ENCODE peak calls at places on chromosomes 12 and 14, in six cellular contexts. One of them, this sample, is unnamed.

GRCh38 chr12:6165418-6165817 is 34.8 kb upstream of the CD9 start:
- DNase-seq in HFFc6: peak; percentile 66
- DNase-seq in cardiac muscle cell: no peak
- DNase-seq in NB4: no peak
- DNase-seq in ovary: no peak
- DNase-seq in body of pancreas: no peak
- DNase-seq in this sample: no peak

GRCh38 chr12:16281157-16281556 is 3.7 kb upstream of the SLC15A5 start:
- DNase-seq in HFFc6: peak; percentile 0
- DNase-seq in cardiac muscle cell: peak; percentile 89
- DNase-seq in NB4: no peak
- DNase-seq in ovary: no peak
- DNase-seq in body of pancreas: no peak
- DNase-seq in this sample: no peak

GRCh38 chr12:19412844-19413243 is 26.4 kb upstream of the AEBP2 start:
- DNase-seq in HFFc6: no peak
- DNase-seq in cardiac muscle cell: no peak
- DNase-seq in NB4: no peak
- DNase-seq in ovary: no peak
- DNase-seq in body of pancreas: no peak
- DNase-seq in this sample: no peak

GRCh38 chr12:68971404-68971803 is 38.4 kb upstream of the CPM start:
- DNase-seq in HFFc6: peak; percentile 71
- DNase-seq in cardiac muscle cell: peak; percentile 52
- DNase-seq in NB4: no peak
- DNase-seq in ovary: no peak
- DNase-seq in body of pancreas: no peak
- DNase-seq in this sample: no peak

GRCh38 chr12:122951406-122951805 is 14.9 kb downstream of the ABCB9 start:
- DNase-seq in HFFc6: peak; percentile 52
- DNase-seq in cardiac muscle cell: no peak
- DNase-seq in NB4: peak; percentile 53
- DNase-seq in ovary: no peak
- DNase-seq in body of pancreas: no peak
- DNase-seq in this sample: no peak

GRCh38 chr12:3076730-3077571 is at the start of gene TSPAN9:
- DNase-seq in HFFc6: peak; percentile 55
- DNase-seq in cardiac muscle cell: peak; percentile 73
- DNase-seq in NB4: peak; percentile 30
- DNase-seq in ovary: peak; percentile 83
- DNase-seq in body of pancreas: peak; percentile 91
- DNase-seq in this sample: peak; percentile 87

GRCh38 chr12:114649585-114649984 is 34.4 kb downstream of the TBX3 start:
- DNase-seq in HFFc6: no peak
- DNase-seq in cardiac muscle cell: no peak
- DNase-seq in NB4: no peak
- DNase-seq in ovary: no peak
- DNase-seq in body of pancreas: no peak
- DNase-seq in this sample: no peak

GRCh38 chr12:127770123-127770522 is 496.8 kb upstream of the TMEM132C start:
- DNase-seq in HFFc6: no peak
- DNase-seq in cardiac muscle cell: no peak
- DNase-seq in NB4: peak; percentile 11
- DNase-seq in ovary: no peak
- DNase-seq in body of pancreas: no peak
- DNase-seq in this sample: no peak

GRCh38 chr12:58388261-58388660 is 446.9 kb downstream of the ATP23 start:
- DNase-seq in HFFc6: no peak
- DNase-seq in cardiac muscle cell: no peak
- DNase-seq in NB4: no peak
- DNase-seq in ovary: no peak
- DNase-seq in body of pancreas: no peak
- DNase-seq in this sample: no peak

GRCh38 chr14:60294670-60295069 is 45.6 kb downstream of the PPM1A start:
- DNase-seq in HFFc6: no peak
- DNase-seq in cardiac muscle cell: no peak
- DNase-seq in NB4: no peak
- DNase-seq in ovary: no peak
- DNase-seq in body of pancreas: no peak
- DNase-seq in this sample: no peak

GRCh38 chr12:117685115-117685926 is 283.5 kb downstream of the KSR2 start:
- DNase-seq in HFFc6: peak; percentile 79
- DNase-seq in cardiac muscle cell: peak; percentile 4
- DNase-seq in NB4: peak; percentile 36
- DNase-seq in ovary: no peak
- DNase-seq in body of pancreas: peak; percentile 80
- DNase-seq in this sample: no peak

GRCh38 chr12:52398176-52398575 is 8.0 kb downstream of the KRT82 start:
- DNase-seq in HFFc6: no peak
- DNase-seq in cardiac muscle cell: peak; percentile 17
- DNase-seq in NB4: no peak
- DNase-seq in ovary: no peak
- DNase-seq in body of pancreas: no peak
- DNase-seq in this sample: no peak

GRCh38 chr12:52392465-52393007 is 7.1 kb upstream of the KRT84 start:
- DNase-seq in HFFc6: no peak
- DNase-seq in cardiac muscle cell: no peak
- DNase-seq in NB4: no peak
- DNase-seq in ovary: no peak
- DNase-seq in body of pancreas: no peak
- DNase-seq in this sample: no peak

GRCh38 chr12:52396656-52397055 is 9.5 kb downstream of the KRT82 start:
- DNase-seq in HFFc6: no peak
- DNase-seq in cardiac muscle cell: no peak
- DNase-seq in NB4: no peak
- DNase-seq in ovary: no peak
- DNase-seq in body of pancreas: no peak
- DNase-seq in this sample: no peak

GRCh38 chr12:52394836-52395405 is 9.5 kb upstream of the KRT84 start:
- DNase-seq in HFFc6: no peak
- DNase-seq in cardiac muscle cell: no peak
- DNase-seq in NB4: no peak
- DNase-seq in ovary: no peak
- DNase-seq in body of pancreas: no peak
- DNase-seq in this sample: no peak

GRCh38 chr12:52395761-52396434 is 10.2 kb downstream of the KRT82 start:
- DNase-seq in HFFc6: no peak
- DNase-seq in cardiac muscle cell: peak; percentile 75
- DNase-seq in NB4: no peak
- DNase-seq in ovary: no peak
- DNase-seq in body of pancreas: peak; percentile 39
- DNase-seq in this sample: no peak
- TF ChIP-seq CTCF in HFFc6: peak; percentile 70
- TF ChIP-seq CTCF in cardiac muscle cell: peak; percentile 37
- TF ChIP-seq CTCF in NB4: peak; percentile 37
- TF ChIP-seq CTCF in ovary: no peak
- TF ChIP-seq CTCF in body of pancreas: peak; percentile 20
- TF ChIP-seq CTCF in this sample: no peak

DNA sequence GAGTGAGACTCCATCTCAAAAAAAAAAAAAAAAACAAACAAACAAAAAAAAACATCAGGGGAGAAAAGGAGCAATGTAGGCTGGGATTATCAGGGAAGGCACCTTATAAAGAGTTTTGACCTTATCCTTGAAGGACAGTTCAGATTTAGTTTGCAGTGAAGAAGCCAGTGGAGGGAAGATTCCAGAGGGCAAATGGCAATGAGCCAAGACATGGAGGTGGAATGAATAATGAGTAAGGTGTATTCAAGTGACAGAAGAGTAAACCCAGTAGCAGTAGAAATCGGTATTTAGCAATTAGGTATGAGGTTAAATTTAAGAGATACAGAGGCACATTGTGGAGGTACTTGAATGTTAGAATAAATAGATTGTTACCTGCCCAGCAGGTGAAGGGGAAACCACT is 2.2 kb upstream of the DUSP16 start:
- DNase-seq in HFFc6: no peak
- DNase-seq in cardiac muscle cell: no peak
- DNase-seq in NB4: no peak
- DNase-seq in ovary: no peak
- DNase-seq in body of pancreas: no peak
- DNase-seq in this sample: no peak
- TF ChIP-seq CTCF in HFFc6: no peak
- TF ChIP-seq CTCF in cardiac muscle cell: no peak
- TF ChIP-seq CTCF in NB4: no peak
- TF ChIP-seq CTCF in ovary: no peak
- TF ChIP-seq CTCF in body of pancreas: no peak
- TF ChIP-seq CTCF in this sample: no peak

DNA sequence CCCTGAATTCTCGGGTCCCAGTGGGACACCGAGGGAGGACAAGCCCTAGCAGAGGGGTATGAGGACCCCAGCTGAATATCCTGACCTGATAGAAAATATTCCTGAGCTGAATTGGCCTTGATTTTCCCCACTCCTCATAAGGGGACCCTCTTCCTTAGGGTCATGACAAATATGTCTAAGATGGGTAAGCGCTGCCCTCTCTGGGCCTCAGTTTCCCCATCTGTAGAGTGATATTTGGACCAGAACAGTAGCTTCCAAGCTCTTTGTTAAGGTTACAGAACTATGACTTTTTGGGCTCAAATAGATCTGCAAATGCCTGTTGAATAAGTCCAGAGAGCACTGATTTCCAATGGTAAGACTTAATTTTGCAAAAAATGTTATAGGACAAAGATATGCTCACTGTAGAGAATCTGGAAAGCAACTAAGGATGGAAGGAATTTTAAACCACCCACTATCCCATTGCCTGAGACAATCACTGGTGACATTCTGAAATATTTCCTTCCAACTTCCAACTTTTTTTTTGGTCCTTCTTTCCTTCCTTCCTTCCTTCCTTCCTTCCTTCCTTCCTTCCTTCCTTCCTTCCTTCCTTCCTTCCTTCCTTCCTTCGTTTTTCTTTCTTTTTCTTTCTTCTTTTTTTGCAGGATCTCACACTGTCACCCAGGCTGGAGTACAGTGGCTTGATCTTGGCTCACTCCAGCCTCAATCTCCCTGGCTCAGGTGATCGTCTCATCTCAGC is 32.0 kb downstream of the MYL2 start:
- DNase-seq in HFFc6: no peak
- DNase-seq in cardiac muscle cell: no peak
- DNase-seq in NB4: no peak
- DNase-seq in ovary: no peak
- DNase-seq in body of pancreas: no peak
- DNase-seq in this sample: no peak
- TF ChIP-seq CTCF in HFFc6: peak; percentile 17
- TF ChIP-seq CTCF in cardiac muscle cell: no peak
- TF ChIP-seq CTCF in NB4: no peak
- TF ChIP-seq CTCF in ovary: no peak
- TF ChIP-seq CTCF in body of pancreas: no peak
- TF ChIP-seq CTCF in this sample: no peak

GRCh38 chr12:45121224-45121623 is 70.3 kb upstream of the DBX2 start:
- DNase-seq in HFFc6: no peak
- DNase-seq in cardiac muscle cell: no peak
- DNase-seq in NB4: no peak
- DNase-seq in ovary: no peak
- DNase-seq in body of pancreas: no peak
- DNase-seq in this sample: no peak
- TF ChIP-seq CTCF in HFFc6: peak; percentile 55
- TF ChIP-seq CTCF in cardiac muscle cell: no peak
- TF ChIP-seq CTCF in NB4: peak; percentile 10
- TF ChIP-seq CTCF in ovary: no peak
- TF ChIP-seq CTCF in body of pancreas: no peak
- TF ChIP-seq CTCF in this sample: no peak

GRCh38 chr12:104680070-104680469 is 223.3 kb downstream of the CHST11 start:
- DNase-seq in HFFc6: peak; percentile 15
- DNase-seq in cardiac muscle cell: no peak
- DNase-seq in NB4: peak; percentile 90
- DNase-seq in ovary: no peak
- DNase-seq in body of pancreas: no peak
- DNase-seq in this sample: no peak
- TF ChIP-seq CTCF in HFFc6: peak; percentile 71
- TF ChIP-seq CTCF in cardiac muscle cell: peak; percentile 13
- TF ChIP-seq CTCF in NB4: peak; percentile 51
- TF ChIP-seq CTCF in ovary: no peak
- TF ChIP-seq CTCF in body of pancreas: no peak
- TF ChIP-seq CTCF in this sample: no peak

GRCh38 chr12:12645485-12645884 is 33.8 kb downstream of the CREBL2 start:
- DNase-seq in HFFc6: peak; percentile 24
- DNase-seq in cardiac muscle cell: peak; percentile 46
- DNase-seq in NB4: peak; percentile 40
- DNase-seq in ovary: no peak
- DNase-seq in body of pancreas: no peak
- DNase-seq in this sample: no peak
- TF ChIP-seq CTCF in HFFc6: peak; percentile 84
- TF ChIP-seq CTCF in cardiac muscle cell: peak; percentile 55
- TF ChIP-seq CTCF in NB4: peak; percentile 18
- TF ChIP-seq CTCF in ovary: peak; percentile 19
- TF ChIP-seq CTCF in body of pancreas: peak; percentile 36
- TF ChIP-seq CTCF in this sample: peak; percentile 50

DNA sequence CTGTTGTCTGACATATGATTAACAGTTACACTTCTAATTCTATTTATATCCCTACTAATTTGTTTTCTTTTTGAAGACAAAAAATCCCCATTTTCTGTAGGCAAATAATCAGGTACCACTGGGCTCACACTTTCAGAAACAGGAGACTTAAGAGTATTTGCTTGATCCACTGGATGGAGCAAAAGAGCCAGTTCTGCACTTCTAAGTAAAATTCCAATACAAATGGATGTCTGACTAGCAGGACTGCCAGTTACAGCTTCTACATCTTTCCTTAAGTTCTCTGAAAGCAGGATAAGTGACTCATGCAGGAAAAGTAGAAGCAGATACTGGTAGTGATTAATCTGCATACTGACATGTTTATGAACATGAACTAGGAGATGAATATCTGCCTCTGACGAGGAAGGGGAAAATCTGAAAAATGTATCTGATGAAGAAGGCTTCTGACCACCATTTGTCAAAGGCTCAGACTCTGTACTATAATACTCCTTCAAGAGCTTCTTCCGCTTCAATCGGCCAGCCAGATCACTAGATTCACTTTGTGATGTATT is 73.8 kb upstream of the ANKS1B start:
- DNase-seq in HFFc6: peak; percentile 97
- DNase-seq in cardiac muscle cell: peak; percentile 87
- DNase-seq in NB4: peak; percentile 13
- DNase-seq in ovary: no peak
- DNase-seq in body of pancreas: no peak
- DNase-seq in this sample: no peak
- TF ChIP-seq CTCF in HFFc6: peak; percentile 71
- TF ChIP-seq CTCF in cardiac muscle cell: peak; percentile 54
- TF ChIP-seq CTCF in NB4: no peak
- TF ChIP-seq CTCF in ovary: no peak
- TF ChIP-seq CTCF in body of pancreas: no peak
- TF ChIP-seq CTCF in this sample: no peak

GRCh38 chr12:94091624-94092023 is 56.8 kb upstream of the PLXNC1 start:
- DNase-seq in HFFc6: no peak
- DNase-seq in cardiac muscle cell: no peak
- DNase-seq in NB4: no peak
- DNase-seq in ovary: no peak
- DNase-seq in body of pancreas: no peak
- DNase-seq in this sample: no peak
- TF ChIP-seq CTCF in HFFc6: no peak
- TF ChIP-seq CTCF in cardiac muscle cell: no peak
- TF ChIP-seq CTCF in NB4: no peak
- TF ChIP-seq CTCF in ovary: no peak
- TF ChIP-seq CTCF in body of pancreas: no peak
- TF ChIP-seq CTCF in this sample: no peak